ENCODE peak calls at places on chromosomes 12 and 14, in nine cellular contexts. D is activated CD4-positive, alpha-beta T cell treated with anti-CD3 and anti-CD28 coated beads for 24 hours; N is NCI-H510A treated with DMSO at 0.1 percent for 48 hours; W is fibroblast of the conjunctiva; E is T-helper 2 cell; B is cardiac muscle cell; L is NCI-H1092 treated with DMSO at 0.1 percent for 48 hours; M is progenitor cell of endocrine pancreas; K is stimulated activated CD8-positive, alpha-beta memory T cell treated with anti-CD3 and anti-CD28 coated beads, Interleukin-7, amount 100 ng/mL, for 4 hours. S is an unnamed sample.

GRCh38 chr14:32576088-32576795 is 247.1 kb downstream of the AKAP6 start:
- DNase-seq in N (peak), L (peak), E (no peak), W (peak), D (peak), B (peak), M (peak), K (no peak), S (peak)

GRCh38 chr14:41280745-41281144 is 325.9 kb upstream of the LRFN5 start:
- DNase-seq in W (peak), D (no peak), B (peak), L (peak), M (no peak), E (no peak), N (peak), K (no peak), S (peak)

GRCh38 chr14:92502541-92503286 is 10.9 kb upstream of the RIN3 start:
- DNase-seq in E (no peak), M (no peak), W (no peak), L (no peak), K (no peak), D (no peak), N (no peak), B (no peak), S (no peak)

GRCh38 chr14:28298156-28298555 is 468.4 kb upstream of the FOXG1 start:
- DNase-seq in L (no peak), E (no peak), B (no peak), D (no peak), M (no peak), K (no peak), W (no peak), N (no peak), S (no peak)

GRCh38 chr12:3014641-3015040 is 55.4 kb downstream of the TEAD4 start:
- DNase-seq in N (no peak), L (no peak), D (no peak), W (no peak), B (no peak), M (no peak), E (no peak), K (no peak), S (no peak)

GRCh38 chr12:481422-481821 is 21.7 kb downstream of the B4GALNT3 start:
- DNase-seq in D (no peak), B (peak), K (no peak), W (no peak), L (peak), M (no peak), E (no peak), N (peak), S (peak)

GRCh38 chr14:68444449-68445168 is 348.3 kb downstream of the ZFP36L1 start:
- DNase-seq in E (no peak), L (no peak), M (no peak), N (no peak), W (no peak), D (no peak), K (no peak), B (no peak), S (no peak)

GRCh38 chr12:26122681-26123481 is 2.0 kb downstream of the BHLHE41 start:
- DNase-seq in D (no peak), K (no peak), E (no peak), B (peak), L (peak), M (peak), N (peak), W (peak), S (peak)

GRCh38 chr12:52529846-52530245 is 9.7 kb upstream of the KRT5 start:
- DNase-seq in B (no peak), W (no peak), M (no peak), L (no peak), D (no peak), N (no peak), K (no peak), E (no peak), S (no peak)

GRCh38 chr12:106149096-106149784 is 10.5 kb upstream of the NUAK1 start:
- DNase-seq in D (no peak), E (no peak), M (no peak), N (no peak), K (no peak), B (peak), W (no peak), L (no peak), S (peak)

GRCh38 chr14:77219591-77219990 is 38.0 kb downstream of the TMEM63C start:
- DNase-seq in W (no peak), D (no peak), L (peak), E (no peak), N (no peak), M (no peak), K (no peak), B (no peak), S (no peak)

GRCh38 chr12:6193853-6194815 is 6.1 kb upstream of the CD9 start:
- DNase-seq in E (no peak), B (peak), D (no peak), K (no peak), L (no peak), M (no peak), N (peak), W (no peak), S (peak)

GRCh38 chr14:68784298-68784910 is 8.5 kb downstream of the ZFP36L1 start:
- DNase-seq in M (peak), D (no peak), K (no peak), W (no peak), L (no peak), N (no peak), E (no peak), B (no peak), S (peak)

GRCh38 chr12:1380171-1380974 is 214.0 kb downstream of the FBXL14 start:
- DNase-seq in D (no peak), K (no peak), E (no peak), L (no peak), B (peak), M (no peak), W (no peak), N (no peak), S (no peak)

GRCh38 chr12:68641138-68641537 is 30.4 kb downstream of the RAP1B start:
- DNase-seq in L (no peak), N (no peak), W (no peak), D (peak), B (no peak), E (peak), K (peak), M (no peak), S (no peak)

GRCh38 chr14:97306785-97307246 is 509.6 kb downstream of the VRK1 start:
- DNase-seq in K (no peak), B (no peak), N (no peak), M (no peak), E (no peak), W (no peak), L (no peak), D (no peak), S (no peak)

GRCh38 chr12:105013892-105014291 is 27.8 kb downstream of the NOPCHAP1 start:
- DNase-seq in K (no peak), D (no peak), B (no peak), L (no peak), N (no peak), W (no peak), M (no peak), E (no peak), S (peak)

GRCh38 chr14:90681889-90682429 is 134.3 kb downstream of the TTC7B start:
- DNase-seq in K (no peak), D (no peak), E (no peak), B (no peak), N (no peak), W (no peak), L (no peak), M (no peak), S (no peak)

GRCh38 chr14:85701763-85702162 is 171.8 kb downstream of the FLRT2 start:
- DNase-seq in K (no peak), M (no peak), N (no peak), D (no peak), B (no peak), E (no peak), W (no peak), L (no peak), S (no peak)

S was measured in NCI-H69.